ENCODE peak calls at places on chromosomes 4 and X, in eight cellular contexts. C, G, J, R, K, I, N and L are unnamed samples.

GRCh38 chr4:83454626-83455025 is 997 bp downstream of the HELQ start:
- DNase-seq in C (peak), G (peak), J (no peak), R (no peak), K (no peak), I (no peak), N (no peak), L (no peak)

GRCh38 chr4:10184051-10184450 is 67.5 kb upstream of the WDR1 start:
- DNase-seq in C (peak), G (peak), J (no peak), R (no peak), K (no peak), I (no peak), N (peak), L (no peak)

GRCh38 chrX:727738-728621 is 97.4 kb downstream of the SHOX start:
- DNase-seq in C (no peak), G (no peak), J (peak), R (no peak), K (no peak), I (peak), N (no peak), L (no peak)

GRCh38 chr4:175651701-175652100 is 160.4 kb downstream of the GPM6A start:
- DNase-seq in C (no peak), G (no peak), J (no peak), R (no peak), K (no peak), I (no peak), N (no peak), L (no peak)

GRCh38 chrX:31271615-31272471 is 200.0 kb upstream of the FTHL17 start:
- DNase-seq in C (peak), G (no peak), J (no peak), R (no peak), K (no peak), I (no peak), N (no peak), L (no peak)

GRCh38 chrX:109954955-109955354 is 48.0 kb upstream of the TMEM164 start:
- DNase-seq in C (no peak), G (no peak), J (no peak), R (no peak), K (no peak), I (no peak), N (no peak), L (no peak)

GRCh38 chr4:149825336-149825735 is 9.7 kb upstream of the IQCM start:
- DNase-seq in C (no peak), G (no peak), J (no peak), R (no peak), K (no peak), I (no peak), N (no peak), L (no peak)

GRCh38 chr4:154560824-154561231 is 2.0 kb upstream of the FGB start:
- DNase-seq in C (peak), G (peak), J (peak), R (no peak), K (no peak), I (no peak), N (no peak), L (no peak)

GRCh38 chrX:132216283-132216682 is 3.0 kb downstream of the RAP2C start:
- DNase-seq in C (no peak), G (peak), J (no peak), R (no peak), K (no peak), I (no peak), N (no peak), L (no peak)

GRCh38 chrX:53318766-53319353 is 37.5 kb upstream of the IQSEC2 start:
- DNase-seq in C (no peak), G (no peak), J (no peak), R (peak), K (no peak), I (no peak), N (no peak), L (no peak)

GRCh38 chr4:182593413-182593812 is 323.8 kb downstream of the DCTD start:
- DNase-seq in C (no peak), G (no peak), J (no peak), R (no peak), K (no peak), I (no peak), N (no peak), L (no peak)

GRCh38 chr4:20317424-20317985 is 65.8 kb downstream of the SLIT2 start:
- DNase-seq in C (no peak), G (no peak), J (no peak), R (no peak), K (no peak), I (no peak), N (no peak), L (no peak)

GRCh38 chrX:105013719-105014118 is 206.8 kb downstream of the TEX13A start:
- DNase-seq in C (no peak), G (no peak), J (no peak), R (no peak), K (no peak), I (no peak), N (no peak), L (no peak)

GRCh38 chrX:29555465-29556091 is 659.8 kb upstream of the MAGEB2 start:
- DNase-seq in C (no peak), G (no peak), J (no peak), R (no peak), K (no peak), I (no peak), N (no peak), L (no peak)

GRCh38 chrX:151815461-151815860 is 80.9 kb downstream of the CNGA2 start:
- DNase-seq in C (no peak), G (no peak), J (no peak), R (no peak), K (no peak), I (no peak), N (no peak), L (no peak)

GRCh38 chr4:184653650-184654049 is 4.1 kb downstream of the PRIMPOL start:
- DNase-seq in C (peak), G (peak), J (no peak), R (no peak), K (no peak), I (no peak), N (peak), L (peak)

GRCh38 chr4:35772291-35772690 is 472.0 kb downstream of the ARAP2 start:
- DNase-seq in C (no peak), G (no peak), J (no peak), R (no peak), K (no peak), I (no peak), N (no peak), L (no peak)

GRCh38 chrX:102976793-102977495 is 39.9 kb downstream of the RAB40AL start:
- DNase-seq in C (peak), G (no peak), J (no peak), R (no peak), K (no peak), I (no peak), N (peak), L (no peak)

GRCh38 chr4:174332741-174333493 is 49.2 kb downstream of the CEP44 start:
- DNase-seq in C (no peak), G (peak), J (no peak), R (no peak), K (no peak), I (no peak), N (no peak), L (no peak)

GRCh38 chrX:20374866-20375530 is 108.3 kb upstream of the RPS6KA3 start:
- DNase-seq in C (no peak), G (no peak), J (peak), R (no peak), K (no peak), I (no peak), N (no peak), L (no peak)

GRCh38 chrX:110293658-110294453 is 24.0 kb downstream of the AMMECR1 start:
- DNase-seq in C (peak), G (no peak), J (no peak), R (no peak), K (no peak), I (no peak), N (no peak), L (no peak)

GRCh38 chr4:168908093-168908492 is 102.0 kb downstream of the CBR4 start:
- DNase-seq in C (peak), G (no peak), J (no peak), R (no peak), K (no peak), I (no peak), N (no peak), L (no peak)

GRCh38 chr4:120844528-120844921 is 78.0 kb downstream of the PRDM5 start:
- DNase-seq in C (no peak), G (no peak), J (no peak), R (no peak), K (no peak), I (no peak), N (no peak), L (no peak)

GRCh38 chr4:107930821-107931774 is at the start of gene CYP2U1:
- DNase-seq in C (peak), G (peak), J (peak), R (peak), K (peak), I (peak), N (peak), L (no peak)

GRCh38 chr4:99808260-99808857 is 8.3 kb upstream of the DAPP1 start:
- DNase-seq in C (peak), G (peak), J (peak), R (no peak), K (peak), I (peak), N (no peak), L (no peak)

GRCh38 chr4:179128299-179128698 is 1686.1 kb upstream of the AGA start:
- DNase-seq in C (no peak), G (no peak), J (no peak), R (no peak), K (no peak), I (no peak), N (no peak), L (no peak)

GRCh38 chr4:76744253-76744921 is 153.6 kb downstream of the SOWAHB start:
- DNase-seq in C (peak), G (no peak), J (no peak), R (no peak), K (no peak), I (no peak), N (no peak), L (no peak)

GRCh38 chr4:145417348-145418130 is 64.1 kb upstream of the SMAD1 start:
- DNase-seq in C (no peak), G (no peak), J (no peak), R (no peak), K (no peak), I (no peak), N (no peak), L (no peak)

GRCh38 chr4:145909773-145910172 is 28.9 kb downstream of the ZNF827 start:
- DNase-seq in C (no peak), G (no peak), J (no peak), R (no peak), K (no peak), I (no peak), N (no peak), L (no peak)

GRCh38 chr4:62970846-62971245 is 1438.4 kb downstream of the TECRL start:
- DNase-seq in C (no peak), G (no peak), J (no peak), R (no peak), K (no peak), I (no peak), N (no peak), L (no peak)
- H3K4me3 ChIP-seq in C (no peak), G (no peak), J (no peak), R (no peak), K (no peak), I (no peak), N (no peak), L (no peak)

GRCh38 chr4:52657630-52658501 is 1.2 kb downstream of the USP46 start:
- DNase-seq in C (peak), G (peak), J (no peak), R (peak), K (no peak), I (peak), N (no peak), L (peak)

GRCh38 chr4:52659016-52659721 is at the start of gene USP46:
- DNase-seq in C (peak), G (peak), J (peak), R (peak), K (peak), I (peak), N (no peak), L (no peak)

GRCh38 chr4:52658671-52659015 is 458 bp downstream of the USP46 start:
- DNase-seq in C (no peak), G (peak), J (no peak), R (no peak), K (no peak), I (peak), N (no peak), L (no peak)

GRCh38 chr4:52655505-52655904 is 3.6 kb downstream of the USP46 start:
- DNase-seq in C (no peak), G (peak), J (no peak), R (no peak), K (no peak), I (no peak), N (no peak), L (no peak)

GRCh38 chr4:52657317-52657629 is 1.8 kb downstream of the USP46 start:
- DNase-seq in C (no peak), G (no peak), J (no peak), R (peak), K (no peak), I (no peak), N (no peak), L (no peak)
- H3K4me3 ChIP-seq in C (peak), G (peak), J (no peak), R (peak), K (no peak), I (no peak), N (no peak), L (peak)

GRCh38 chr4:113790478-113790877 is 28.9 kb upstream of the CAMK2D start:
- DNase-seq in C (no peak), G (no peak), J (no peak), R (no peak), K (no peak), I (no peak), N (no peak), L (no peak)
- H3K4me3 ChIP-seq in C (no peak), G (no peak), J (no peak), R (no peak), K (no peak), I (no peak), N (no peak), L (no peak)

GRCh38 chr4:2401610-2401983 is 16.8 kb downstream of the ZFYVE28 start:
- DNase-seq in C (no peak), G (no peak), J (no peak), R (no peak), K (no peak), I (no peak), N (no peak), L (no peak)
- H3K4me3 ChIP-seq in C (no peak), G (peak), J (no peak), R (peak), K (no peak), I (no peak), N (no peak), L (no peak)

GRCh38 chr4:95548738-95549245 is at the start of gene UNC5C:
- DNase-seq in C (no peak), G (peak), J (no peak), R (no peak), K (no peak), I (peak), N (no peak), L (no peak)
- H3K4me3 ChIP-seq in C (peak), G (peak), J (no peak), R (peak), K (no peak), I (peak), N (peak), L (no peak)

GRCh38 chr4:8063974-8064563 is 94.5 kb downstream of the ABLIM2 start:
- DNase-seq in C (no peak), G (no peak), J (no peak), R (no peak), K (no peak), I (no peak), N (no peak), L (no peak)
- H3K4me3 ChIP-seq in C (no peak), G (no peak), J (no peak), R (no peak), K (no peak), I (no peak), N (no peak), L (no peak)

GRCh38 chrX:11791090-11791489 is 33.1 kb downstream of the MSL3 start:
- DNase-seq in C (no peak), G (no peak), J (no peak), R (no peak), K (no peak), I (no peak), N (no peak), L (no peak)

GRCh38 chrX:11787564-11787963 is 29.5 kb downstream of the MSL3 start:
- DNase-seq in C (peak), G (peak), J (peak), R (peak), K (peak), I (peak), N (no peak), L (no peak)

GRCh38 chrX:11784543-11784942 is 26.5 kb downstream of the MSL3 start:
- DNase-seq in C (no peak), G (no peak), J (no peak), R (no peak), K (no peak), I (no peak), N (no peak), L (no peak)

GRCh38 chrX:11789809-11790208 is 31.8 kb downstream of the MSL3 start:
- DNase-seq in C (no peak), G (no peak), J (no peak), R (no peak), K (no peak), I (no peak), N (no peak), L (no peak)

DNA sequence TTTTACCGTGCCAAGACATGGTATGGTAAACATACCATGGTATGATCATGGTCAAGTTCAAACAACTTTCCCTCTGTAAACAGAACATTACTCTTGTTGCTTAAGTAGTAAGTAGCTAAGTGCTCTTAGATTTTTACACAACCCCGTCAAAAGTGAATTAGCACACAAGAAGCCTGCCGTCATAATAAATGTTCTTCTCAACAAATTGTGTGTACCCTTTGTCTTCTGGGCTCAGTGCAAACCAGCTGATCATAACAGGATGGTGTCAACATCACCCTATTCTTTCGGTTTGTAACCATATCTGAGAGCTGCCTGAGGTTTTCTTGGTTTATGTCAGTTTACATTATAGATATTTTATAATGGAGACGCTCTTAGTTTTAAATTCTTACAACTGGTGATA is 28.8 kb downstream of the MSL3 start:
- DNase-seq in C (peak), G (peak), J (no peak), R (no peak), K (no peak), I (no peak), N (no peak), L (no peak)
- H3K4me3 ChIP-seq in C (no peak), G (no peak), J (no peak), R (peak), K (no peak), I (no peak), N (no peak), L (no peak)

GRCh38 chrX:37781808-37782207 is 1.9 kb downstream of the CYBB start:
- DNase-seq in C (no peak), G (no peak), J (no peak), R (no peak), K (no peak), I (no peak), N (no peak), L (no peak)
- H3K4me3 ChIP-seq in C (no peak), G (no peak), J (no peak), R (no peak), K (no peak), I (no peak), N (no peak), L (no peak)

GRCh38 chr4:158811216-158811540 is 42.4 kb downstream of the FNIP2 start:
- DNase-seq in C (no peak), G (no peak), J (no peak), R (no peak), K (no peak), I (no peak), N (no peak), L (no peak)

GRCh38 chr4:158811704-158812103 is 42.9 kb downstream of the FNIP2 start:
- DNase-seq in C (no peak), G (peak), J (no peak), R (no peak), K (no peak), I (no peak), N (no peak), L (no peak)

GRCh38 chr4:158808399-158808798 is 39.6 kb downstream of the FNIP2 start:
- DNase-seq in C (no peak), G (no peak), J (no peak), R (no peak), K (no peak), I (no peak), N (no peak), L (no peak)

GRCh38 chr4:158810487-158811215 is 41.8 kb downstream of the FNIP2 start:
- DNase-seq in C (peak), G (peak), J (no peak), R (no peak), K (no peak), I (no peak), N (peak), L (peak)

GRCh38 chr4:158809611-158810486 is 41.0 kb downstream of the FNIP2 start:
- DNase-seq in C (peak), G (peak), J (no peak), R (no peak), K (peak), I (no peak), N (peak), L (peak)
- H3K4me3 ChIP-seq in C (peak), G (peak), J (no peak), R (no peak), K (no peak), I (no peak), N (no peak), L (no peak)

GRCh38 chr4:53349201-53349600 is 16.7 kb downstream of the SCFD2 start:
- DNase-seq in C (no peak), G (no peak), J (no peak), R (no peak), K (no peak), I (no peak), N (no peak), L (peak)

GRCh38 chr4:53346920-53347852 is 18.7 kb downstream of the SCFD2 start:
- DNase-seq in C (peak), G (no peak), J (no peak), R (no peak), K (no peak), I (no peak), N (peak), L (no peak)
- H3K4me3 ChIP-seq in C (no peak), G (no peak), J (no peak), R (no peak), K (no peak), I (no peak), N (no peak), L (no peak)